ENCODE peak calls at places on chromosomes 16 and 17, in six cellular contexts. J is IMR-90, L is H1, H is mesendoderm, D is H9, K is neuronal stem cell. W is an unnamed sample.

GRCh38 chr17:27848941-27849340 is 44.2 kb downstream of the LYRM9 start:
- DNase-seq in J (no peak), L (no peak), H (no peak), D (no peak), K (no peak), W (no peak)

GRCh38 chr17:54891176-54891821 is 9.4 kb upstream of the TOM1L1 start:
- DNase-seq in J (peak), L (no peak), H (peak), D (peak), K (peak), W (peak)

GRCh38 chr17:2949469-2950044 is 113.8 kb downstream of the OR1D5 start:
- DNase-seq in J (peak), L (no peak), H (no peak), D (peak), K (no peak), W (peak)

GRCh38 chr17:80510132-80510531 is 33.7 kb upstream of the NPTX1 start:
- DNase-seq in J (no peak), L (no peak), H (no peak), D (no peak), K (no peak), W (no peak)

GRCh38 chr16:81703177-81704155 is 75.6 kb upstream of the PLCG2 start:
- DNase-seq in J (peak), L (no peak), H (no peak), D (no peak), K (no peak), W (peak)

GRCh38 chr17:81558115-81558468 is 5.9 kb upstream of the FAAP100 start:
- DNase-seq in J (no peak), L (no peak), H (no peak), D (no peak), K (no peak), W (no peak)

GRCh38 chr17:34252138-34252889 is 2.8 kb upstream of the CCL2 start:
- DNase-seq in J (peak), L (no peak), H (peak), D (no peak), K (no peak), W (peak)

GRCh38 chr16:66750279-66751134 is 902 bp downstream of the DYNC1LI2 start:
- DNase-seq in J (no peak), L (no peak), H (peak), D (no peak), K (no peak), W (peak)

GRCh38 chr17:41002814-41003213 is 3.1 kb upstream of the KRTAP3-2 start:
- DNase-seq in J (peak), L (no peak), H (no peak), D (no peak), K (no peak), W (no peak)

GRCh38 chr16:11916524-11917285 is 949 bp upstream of the GSPT1 start:
- DNase-seq in J (peak), L (no peak), H (peak), D (no peak), K (no peak), W (peak)

GRCh38 chr16:68779891-68780290 is 42.8 kb downstream of the CDH1 start:
- DNase-seq in J (no peak), L (no peak), H (no peak), D (no peak), K (no peak), W (no peak)

GRCh38 chr16:88298166-88298881 is 84.4 kb upstream of the ZNF469 start:
- DNase-seq in J (peak), L (no peak), H (no peak), D (no peak), K (no peak), W (no peak)

GRCh38 chr17:33686171-33686570 is 393.1 kb upstream of the ASIC2 start:
- DNase-seq in J (no peak), L (peak), H (peak), D (peak), K (no peak), W (no peak)

GRCh38 chr17:9470171-9470570 is 105.4 kb downstream of the STX8 start:
- DNase-seq in J (no peak), L (no peak), H (no peak), D (no peak), K (no peak), W (peak)

GRCh38 chr16:20826039-20826566 is 19.8 kb downstream of the REXO5 start:
- DNase-seq in J (peak), L (no peak), H (no peak), D (no peak), K (no peak), W (no peak)

GRCh38 chr17:74818306-74818705 is 41.4 kb downstream of the GRIN2C start:
- DNase-seq in J (no peak), L (no peak), H (peak), D (no peak), K (no peak), W (no peak)

GRCh38 chr16:590875-591200 is 972 bp downstream of the RAB40C start:
- DNase-seq in J (no peak), L (no peak), H (no peak), D (no peak), K (no peak), W (no peak)

GRCh38 chr17:8430966-8431365 is 4.7 kb upstream of the NDEL1 start:
- DNase-seq in J (peak), L (no peak), H (no peak), D (no peak), K (no peak), W (no peak)

GRCh38 chr16:4813251-4814003 is 11.0 kb upstream of the ROGDI start:
- DNase-seq in J (no peak), L (no peak), H (no peak), D (no peak), K (no peak), W (no peak)

GRCh38 chr16:71230122-71230845 is at the start of gene HYDIN:
- DNase-seq in J (peak), L (peak), H (peak), D (peak), K (peak), W (peak)

GRCh38 chr17:82888583-82889495 is 49.0 kb upstream of the ZNF750 start:
- DNase-seq in J (no peak), L (no peak), H (no peak), D (no peak), K (no peak), W (no peak)
- H2AK5ac ChIP-seq in J (no peak), L (no peak), H (no peak), D (no peak), K (peak), W (no peak)

DNA sequence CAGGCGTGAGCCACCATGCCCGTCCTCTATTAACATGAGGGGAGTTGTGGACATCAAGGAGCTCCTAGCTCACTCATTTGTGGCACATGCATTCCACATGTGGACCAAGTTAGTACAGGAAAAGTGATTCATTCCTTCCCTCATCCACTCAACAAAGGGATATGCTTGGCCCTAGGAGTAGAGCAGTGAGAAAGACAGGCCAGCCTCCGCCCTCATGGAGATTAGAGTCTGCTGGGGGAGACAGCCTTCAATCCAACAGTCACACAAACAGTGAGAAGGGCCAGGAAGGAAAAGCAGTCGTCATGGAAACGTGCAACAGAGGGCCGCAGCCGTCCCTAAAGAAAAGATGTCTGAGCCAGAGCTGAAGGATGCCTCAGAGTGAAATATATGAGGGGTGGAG is 109.9 kb downstream of the VPS53 start:
- DNase-seq in J (peak), L (no peak), H (peak), D (no peak), K (peak), W (no peak)
- H2AK5ac ChIP-seq in J (peak), L (no peak), H (no peak), D (no peak), K (no peak), W (no peak)

GRCh38 chr17:76519667-76520066 is 17.8 kb downstream of the CYGB start:
- DNase-seq in J (no peak), L (no peak), H (no peak), D (no peak), K (no peak), W (no peak)

GRCh38 chr17:76524598-76525512 is 12.7 kb downstream of the CYGB start:
- DNase-seq in J (peak), L (no peak), H (no peak), D (no peak), K (no peak), W (peak)

GRCh38 chr17:76521262-76521661 is 16.2 kb downstream of the CYGB start:
- DNase-seq in J (no peak), L (no peak), H (no peak), D (no peak), K (no peak), W (no peak)

GRCh38 chr17:76527430-76528111 is 9.9 kb downstream of the CYGB start:
- DNase-seq in J (peak), L (no peak), H (peak), D (peak), K (no peak), W (peak)

GRCh38 chr17:76523084-76524037 is 14.1 kb downstream of the CYGB start:
- DNase-seq in J (peak), L (peak), H (peak), D (peak), K (peak), W (peak)
- H2AK5ac ChIP-seq in J (peak), L (no peak), H (no peak), D (no peak), K (no peak), W (peak)

GRCh38 chr17:50264263-50265113 is 9.8 kb upstream of the TMEM92 start:
- DNase-seq in J (peak), L (no peak), H (no peak), D (peak), K (no peak), W (peak)
- H2AK5ac ChIP-seq in J (peak), L (peak), H (no peak), D (no peak), K (peak), W (peak)

GRCh38 chr17:17907469-17907868 is 64.7 kb downstream of the TOM1L2 start:
- DNase-seq in J (no peak), L (no peak), H (no peak), D (no peak), K (no peak), W (no peak)

GRCh38 chr17:17909078-17909477 is 63.1 kb downstream of the TOM1L2 start:
- DNase-seq in J (no peak), L (no peak), H (no peak), D (no peak), K (no peak), W (no peak)

GRCh38 chr17:17904171-17905035 is 67.6 kb upstream of the SREBF1 start:
- DNase-seq in J (no peak), L (no peak), H (no peak), D (no peak), K (no peak), W (no peak)

GRCh38 chr17:17905036-17905320 is 67.2 kb downstream of the TOM1L2 start:
- DNase-seq in J (no peak), L (no peak), H (no peak), D (no peak), K (no peak), W (no peak)

DNA sequence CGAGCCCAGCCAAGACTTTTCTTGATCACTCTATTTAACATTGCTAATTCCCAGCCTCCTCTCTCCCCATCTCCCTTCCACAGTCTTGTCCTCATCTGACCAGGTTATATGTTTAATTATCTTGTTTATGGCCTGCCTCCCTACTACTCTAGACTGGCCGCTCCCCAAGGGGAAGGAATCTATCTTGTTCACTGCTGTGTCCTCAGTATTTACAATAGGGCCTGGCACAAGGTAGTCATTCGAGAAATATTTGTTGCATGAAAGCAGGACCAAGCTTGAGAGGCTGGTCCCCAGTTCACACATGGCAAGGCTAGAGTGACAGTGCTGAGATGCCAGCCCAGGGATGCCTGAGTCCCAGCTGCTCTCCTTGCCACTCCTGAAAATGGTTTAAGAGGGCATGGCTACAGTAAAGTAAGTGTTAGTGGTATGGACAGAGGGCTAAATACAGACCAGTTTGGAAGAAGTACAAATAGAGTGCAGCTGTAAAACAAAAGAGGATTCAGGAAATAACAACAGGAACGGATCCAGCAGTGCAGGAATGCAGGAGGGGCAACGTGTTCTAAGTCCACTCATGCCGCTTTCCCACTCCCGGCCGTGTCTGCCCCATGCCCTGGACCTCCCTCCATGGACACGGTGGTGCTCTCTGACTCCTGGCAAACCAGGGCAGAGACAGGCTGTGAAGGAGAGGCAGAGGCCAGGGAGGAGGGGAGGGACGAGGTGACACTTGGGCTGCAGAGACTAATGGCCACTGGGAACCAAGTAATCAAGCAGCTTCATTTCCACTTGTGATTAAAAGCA is 65.6 kb downstream of the TOM1L2 start:
- DNase-seq in J (no peak), L (no peak), H (no peak), D (no peak), K (no peak), W (no peak)
- H2AK5ac ChIP-seq in J (peak), L (peak), H (no peak), D (no peak), K (no peak), W (no peak)

GRCh38 chr17:79020631-79021301 is 3.2 kb upstream of the C1QTNF1 start:
- DNase-seq in J (no peak), L (no peak), H (no peak), D (no peak), K (no peak), W (no peak)

GRCh38 chr17:79017546-79017945 is 6.4 kb upstream of the C1QTNF1 start:
- DNase-seq in J (no peak), L (no peak), H (peak), D (no peak), K (no peak), W (no peak)

GRCh38 chr17:79019260-79019630 is 4.7 kb upstream of the C1QTNF1 start:
- DNase-seq in J (no peak), L (no peak), H (no peak), D (no peak), K (no peak), W (no peak)

GRCh38 chr17:79019631-79020584 is 4.1 kb upstream of the C1QTNF1 start:
- DNase-seq in J (peak), L (no peak), H (peak), D (no peak), K (peak), W (peak)

DNA sequence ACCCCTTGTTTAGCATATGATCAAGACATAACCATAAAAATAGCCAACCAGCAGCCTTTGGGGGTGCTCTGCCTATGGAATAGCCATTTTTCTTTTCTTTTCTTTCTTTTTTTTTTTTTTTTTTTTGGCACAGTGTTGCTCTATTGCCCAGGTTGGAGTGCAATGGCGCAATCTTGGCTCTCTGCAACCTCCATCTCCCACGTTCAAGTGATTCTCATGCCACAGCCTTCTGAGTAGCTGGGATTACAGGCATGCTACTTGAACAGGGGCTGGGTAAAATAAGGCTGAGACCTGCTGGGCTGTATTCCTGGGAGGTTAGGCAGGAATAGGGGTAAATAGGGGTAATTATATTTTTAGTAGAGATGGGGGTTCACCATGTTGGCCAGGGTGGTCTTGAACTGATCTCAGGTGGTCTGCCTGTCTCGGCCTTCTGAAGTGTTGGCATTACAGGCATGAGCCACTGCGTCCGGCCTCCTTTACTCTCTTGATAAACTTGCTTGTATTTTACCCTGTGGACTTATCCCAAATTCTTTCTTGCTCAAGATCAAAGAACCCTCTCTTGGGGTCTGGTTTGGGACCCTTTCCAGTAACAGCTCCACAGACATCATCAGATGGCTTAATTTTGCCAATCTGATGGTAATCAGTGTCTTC is 5.8 kb upstream of the C1QTNF1 start:
- DNase-seq in J (no peak), L (no peak), H (no peak), D (no peak), K (no peak), W (no peak)
- H2AK5ac ChIP-seq in J (no peak), L (no peak), H (no peak), D (no peak), K (no peak), W (no peak)

DNA sequence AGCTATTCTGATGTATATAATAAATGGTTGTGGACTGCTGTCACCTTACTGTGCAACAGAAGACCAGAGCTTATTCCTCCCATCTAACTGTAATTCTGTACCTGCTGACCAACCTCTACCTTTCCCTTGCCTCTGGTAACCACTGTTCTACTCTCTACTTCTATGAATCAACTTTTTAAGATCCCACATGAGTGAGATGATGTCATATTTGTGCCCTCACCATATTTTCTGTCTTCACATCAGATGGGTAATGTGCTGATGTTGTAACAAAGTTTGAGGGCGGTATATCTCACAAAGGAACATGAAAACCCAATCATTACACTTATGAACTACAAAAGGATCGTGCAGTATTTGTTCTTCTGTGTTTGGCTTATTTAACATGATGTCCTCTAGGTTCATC is 16.8 kb downstream of the BRD7 start:
- DNase-seq in J (no peak), L (no peak), H (no peak), D (no peak), K (no peak), W (no peak)
- H2AK5ac ChIP-seq in J (no peak), L (no peak), H (no peak), D (no peak), K (no peak), W (no peak)

DNA sequence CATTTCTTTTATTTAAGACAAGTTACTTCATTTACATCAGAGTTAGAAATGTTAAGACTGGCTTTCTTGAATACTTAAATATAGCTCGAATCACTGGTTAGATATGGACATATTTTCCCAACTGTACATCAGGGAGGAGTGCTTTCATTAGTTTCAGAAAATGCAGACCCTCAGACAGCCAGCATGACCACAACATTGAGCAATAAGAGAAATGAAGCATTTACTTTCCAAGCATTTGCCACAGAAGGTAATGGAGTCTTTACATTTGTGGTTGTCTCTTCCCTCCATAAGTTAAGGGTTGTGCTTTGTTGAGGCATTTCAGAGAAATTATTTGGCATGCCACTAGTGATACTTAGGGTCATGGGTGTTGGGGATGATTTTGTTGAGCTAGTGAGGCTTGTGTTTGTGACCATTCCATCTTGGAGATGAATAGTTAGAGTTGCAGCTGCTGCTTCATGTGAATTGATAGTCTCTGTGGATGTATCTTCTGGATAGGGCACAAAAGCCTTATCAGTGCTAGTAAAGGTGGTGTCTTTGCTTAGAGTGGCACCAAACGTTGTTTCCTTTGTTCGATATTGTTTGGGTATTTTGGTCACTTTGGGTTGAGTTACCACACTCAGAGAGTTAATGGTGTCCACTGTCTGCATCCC is 2.1 kb downstream of the OMG start:
- DNase-seq in J (no peak), L (no peak), H (no peak), D (no peak), K (no peak), W (peak)
- H2AK5ac ChIP-seq in J (no peak), L (no peak), H (no peak), D (no peak), K (no peak), W (no peak)